ENCODE peak calls at places on chromosomes 6 and 20, in six cellular contexts. N is activated T-helper 1 cell treated with anti-CD3 and anti-CD28 coated beads, Interleukin-2, amount 50 U/mL, for 16 hours; V is stimulated activated effector memory CD8-positive, alpha-beta T cell treated with anti-CD3 and anti-CD28 coated beads, Interleukin-12 subunit alpha, Interleukin-12 subunit beta, amount 100 ng/mL, for 72 hours; C is HFF-Myc; R is Jurkat, Clone E6-1; E is stimulated activated CD4-positive, alpha-beta T cell treated with anti-CD3 and anti-CD28 coated beads, Interleukin-15, amount 100 ng/mL, for 48 hours. O is an unnamed sample.

GRCh38 chr20:50303573-50304500 is 113.2 kb downstream of the CEBPB start:
- DNase-seq in E (no peak), C (peak), R (no peak), N (no peak), V (no peak), O (no peak)

GRCh38 chr20:59217162-59217561 is 53.5 kb downstream of the ZNF831 start:
- DNase-seq in V (no peak), R (no peak), C (no peak), E (no peak), N (no peak), O (no peak)

GRCh38 chr6:53922571-53922981 is 127.8 kb downstream of the LRRC1 start:
- DNase-seq in N (no peak), C (no peak), R (no peak), V (no peak), E (no peak), O (no peak)

GRCh38 chr20:5654557-5654956 is 95.6 kb upstream of the SHLD1 start:
- DNase-seq in V (no peak), N (no peak), E (no peak), C (no peak), R (no peak), O (no peak)

GRCh38 chr20:3235661-3236324 is 3.2 kb downstream of the SLC4A11 start:
- DNase-seq in C (no peak), N (no peak), R (no peak), E (no peak), V (no peak), O (no peak)

GRCh38 chr6:90765895-90766294 is 179.0 kb upstream of the MAP3K7 start:
- DNase-seq in C (no peak), N (no peak), E (no peak), V (no peak), R (no peak), O (no peak)

GRCh38 chr6:88368071-88368787 is 202.1 kb upstream of the CNR1 start:
- DNase-seq in E (no peak), C (no peak), R (no peak), N (no peak), V (no peak), O (no peak)

GRCh38 chr6:108165714-108166663 is at the start of gene NR2E1:
- DNase-seq in V (no peak), E (no peak), C (no peak), R (no peak), N (no peak), O (no peak)

O was measured in DND-41.